ENCODE peak calls at places on chromosomes 4 and X, in ten cellular contexts. One of them, this sample, is unnamed.

GRCh38 chr4:168550071-168550766 is 53.4 kb downstream of the PALLD start:
- DNase-seq in nephron progenitor cell: no peak
- DNase-seq in sigmoid colon: no peak
- DNase-seq in brain microvascular endothelial cell: no peak
- DNase-seq in AG04450: no peak
- DNase-seq in coronary artery: no peak
- DNase-seq in GM12864: no peak
- DNase-seq in AG09319: no peak
- DNase-seq in CD4-positive, alpha-beta T cell: no peak
- DNase-seq in foreskin fibroblast: no peak
- DNase-seq in this sample: no peak

GRCh38 chrX:32778965-32779364 is 432.4 kb downstream of the DMD start:
- DNase-seq in nephron progenitor cell: no peak
- DNase-seq in sigmoid colon: no peak
- DNase-seq in brain microvascular endothelial cell: no peak
- DNase-seq in AG04450: no peak
- DNase-seq in coronary artery: no peak
- DNase-seq in GM12864: no peak
- DNase-seq in AG09319: no peak
- DNase-seq in CD4-positive, alpha-beta T cell: no peak
- DNase-seq in foreskin fibroblast: no peak
- DNase-seq in this sample: no peak

GRCh38 chr4:8144359-8144758 is 14.3 kb downstream of the ABLIM2 start:
- DNase-seq in nephron progenitor cell: no peak
- DNase-seq in sigmoid colon: no peak
- DNase-seq in brain microvascular endothelial cell: no peak
- DNase-seq in AG04450: no peak
- DNase-seq in coronary artery: no peak
- DNase-seq in GM12864: no peak
- DNase-seq in AG09319: no peak
- DNase-seq in CD4-positive, alpha-beta T cell: no peak
- DNase-seq in foreskin fibroblast: no peak
- DNase-seq in this sample: peak

GRCh38 chr4:131721883-131722282 is 1427.2 kb upstream of the PCDH10 start:
- DNase-seq in nephron progenitor cell: no peak
- DNase-seq in sigmoid colon: no peak
- DNase-seq in brain microvascular endothelial cell: no peak
- DNase-seq in AG04450: no peak
- DNase-seq in coronary artery: no peak
- DNase-seq in GM12864: no peak
- DNase-seq in AG09319: no peak
- DNase-seq in CD4-positive, alpha-beta T cell: no peak
- DNase-seq in foreskin fibroblast: no peak
- DNase-seq in this sample: no peak

GRCh38 chr4:8319061-8319460 is 49.5 kb downstream of the HTRA3 start:
- DNase-seq in nephron progenitor cell: no peak
- DNase-seq in sigmoid colon: peak
- DNase-seq in brain microvascular endothelial cell: no peak
- DNase-seq in AG04450: no peak
- DNase-seq in coronary artery: peak
- DNase-seq in GM12864: no peak
- DNase-seq in AG09319: no peak
- DNase-seq in CD4-positive, alpha-beta T cell: no peak
- DNase-seq in foreskin fibroblast: no peak
- DNase-seq in this sample: no peak

GRCh38 chr4:114251020-114251419 is 271.6 kb upstream of the ARSJ start:
- DNase-seq in nephron progenitor cell: no peak
- DNase-seq in sigmoid colon: no peak
- DNase-seq in brain microvascular endothelial cell: no peak
- DNase-seq in AG04450: no peak
- DNase-seq in coronary artery: no peak
- DNase-seq in GM12864: no peak
- DNase-seq in AG09319: no peak
- DNase-seq in CD4-positive, alpha-beta T cell: no peak
- DNase-seq in foreskin fibroblast: no peak
- DNase-seq in this sample: no peak

GRCh38 chrX:153740631-153741222 is 16.1 kb downstream of the ABCD1 start:
- DNase-seq in nephron progenitor cell: no peak
- DNase-seq in sigmoid colon: no peak
- DNase-seq in brain microvascular endothelial cell: no peak
- DNase-seq in AG04450: no peak
- DNase-seq in coronary artery: no peak
- DNase-seq in GM12864: no peak
- DNase-seq in AG09319: no peak
- DNase-seq in CD4-positive, alpha-beta T cell: no peak
- DNase-seq in foreskin fibroblast: no peak
- DNase-seq in this sample: peak

GRCh38 chr4:107094976-107095375 is 58.9 kb upstream of the DKK2 start:
- DNase-seq in nephron progenitor cell: no peak
- DNase-seq in sigmoid colon: no peak
- DNase-seq in brain microvascular endothelial cell: no peak
- DNase-seq in AG04450: no peak
- DNase-seq in coronary artery: no peak
- DNase-seq in GM12864: no peak
- DNase-seq in AG09319: no peak
- DNase-seq in CD4-positive, alpha-beta T cell: no peak
- DNase-seq in foreskin fibroblast: no peak
- DNase-seq in this sample: no peak

GRCh38 chr4:78059524-78059889 is 2.4 kb downstream of the FRAS1 start:
- DNase-seq in nephron progenitor cell: peak
- DNase-seq in sigmoid colon: peak
- DNase-seq in brain microvascular endothelial cell: peak
- DNase-seq in AG04450: no peak
- DNase-seq in coronary artery: no peak
- DNase-seq in GM12864: no peak
- DNase-seq in AG09319: peak
- DNase-seq in CD4-positive, alpha-beta T cell: no peak
- DNase-seq in foreskin fibroblast: peak
- DNase-seq in this sample: peak

GRCh38 chr4:138039010-138039409 is 203.1 kb downstream of the SLC7A11 start:
- DNase-seq in nephron progenitor cell: no peak
- DNase-seq in sigmoid colon: no peak
- DNase-seq in brain microvascular endothelial cell: no peak
- DNase-seq in AG04450: peak
- DNase-seq in coronary artery: no peak
- DNase-seq in GM12864: no peak
- DNase-seq in AG09319: no peak
- DNase-seq in CD4-positive, alpha-beta T cell: no peak
- DNase-seq in foreskin fibroblast: peak
- DNase-seq in this sample: no peak

GRCh38 chrX:30888526-30889146 is 418 bp downstream of the TAB3 start:
- DNase-seq in nephron progenitor cell: no peak
- DNase-seq in sigmoid colon: peak
- DNase-seq in brain microvascular endothelial cell: no peak
- DNase-seq in AG04450: no peak
- DNase-seq in coronary artery: peak
- DNase-seq in GM12864: no peak
- DNase-seq in AG09319: no peak
- DNase-seq in CD4-positive, alpha-beta T cell: peak
- DNase-seq in foreskin fibroblast: peak
- DNase-seq in this sample: no peak

GRCh38 chrX:95733426-95733825 is 951.2 kb upstream of the DIAPH2 start:
- DNase-seq in nephron progenitor cell: no peak
- DNase-seq in sigmoid colon: no peak
- DNase-seq in brain microvascular endothelial cell: no peak
- DNase-seq in AG04450: no peak
- DNase-seq in coronary artery: no peak
- DNase-seq in GM12864: no peak
- DNase-seq in AG09319: no peak
- DNase-seq in CD4-positive, alpha-beta T cell: no peak
- DNase-seq in foreskin fibroblast: no peak
- DNase-seq in this sample: no peak

GRCh38 chrX:17859609-17860178 is 1.4 kb downstream of the RAI2 start:
- DNase-seq in nephron progenitor cell: peak
- DNase-seq in sigmoid colon: no peak
- DNase-seq in brain microvascular endothelial cell: no peak
- DNase-seq in AG04450: no peak
- DNase-seq in coronary artery: no peak
- DNase-seq in GM12864: no peak
- DNase-seq in AG09319: no peak
- DNase-seq in CD4-positive, alpha-beta T cell: peak
- DNase-seq in foreskin fibroblast: no peak
- DNase-seq in this sample: no peak

DNA sequence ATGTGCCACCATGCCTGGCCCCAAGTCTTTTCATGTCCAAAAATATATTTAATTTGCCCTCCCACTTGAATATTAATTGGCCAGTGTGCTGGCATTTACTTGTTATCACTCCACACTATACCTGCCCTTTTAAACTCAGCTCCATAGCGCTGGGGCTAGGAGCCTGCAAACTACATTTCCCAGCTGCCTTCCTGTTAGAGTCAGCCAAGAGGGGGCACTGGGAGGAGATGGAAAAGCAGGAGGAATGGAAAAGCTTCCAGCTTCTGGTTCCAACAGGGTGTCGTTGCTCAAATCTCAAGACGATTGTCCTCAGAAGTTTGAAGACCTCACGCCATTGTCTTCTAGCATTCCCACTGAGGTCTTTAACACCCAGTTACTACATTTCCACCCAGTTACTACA is 315.5 kb downstream of the BCOR start:
- DNase-seq in nephron progenitor cell: no peak
- DNase-seq in sigmoid colon: no peak
- DNase-seq in brain microvascular endothelial cell: no peak
- DNase-seq in AG04450: no peak
- DNase-seq in coronary artery: no peak
- DNase-seq in GM12864: no peak
- DNase-seq in AG09319: no peak
- DNase-seq in CD4-positive, alpha-beta T cell: no peak
- DNase-seq in foreskin fibroblast: no peak
- DNase-seq in this sample: no peak
- TF ChIP-seq CTCF in nephron progenitor cell: no peak
- TF ChIP-seq CTCF in sigmoid colon: no peak
- TF ChIP-seq CTCF in brain microvascular endothelial cell: no peak
- TF ChIP-seq CTCF in AG04450: no peak
- TF ChIP-seq CTCF in coronary artery: no peak
- TF ChIP-seq CTCF in GM12864: no peak
- TF ChIP-seq CTCF in AG09319: no peak
- TF ChIP-seq CTCF in CD4-positive, alpha-beta T cell: no peak
- TF ChIP-seq CTCF in foreskin fibroblast: no peak
- TF ChIP-seq CTCF in this sample: no peak

DNA sequence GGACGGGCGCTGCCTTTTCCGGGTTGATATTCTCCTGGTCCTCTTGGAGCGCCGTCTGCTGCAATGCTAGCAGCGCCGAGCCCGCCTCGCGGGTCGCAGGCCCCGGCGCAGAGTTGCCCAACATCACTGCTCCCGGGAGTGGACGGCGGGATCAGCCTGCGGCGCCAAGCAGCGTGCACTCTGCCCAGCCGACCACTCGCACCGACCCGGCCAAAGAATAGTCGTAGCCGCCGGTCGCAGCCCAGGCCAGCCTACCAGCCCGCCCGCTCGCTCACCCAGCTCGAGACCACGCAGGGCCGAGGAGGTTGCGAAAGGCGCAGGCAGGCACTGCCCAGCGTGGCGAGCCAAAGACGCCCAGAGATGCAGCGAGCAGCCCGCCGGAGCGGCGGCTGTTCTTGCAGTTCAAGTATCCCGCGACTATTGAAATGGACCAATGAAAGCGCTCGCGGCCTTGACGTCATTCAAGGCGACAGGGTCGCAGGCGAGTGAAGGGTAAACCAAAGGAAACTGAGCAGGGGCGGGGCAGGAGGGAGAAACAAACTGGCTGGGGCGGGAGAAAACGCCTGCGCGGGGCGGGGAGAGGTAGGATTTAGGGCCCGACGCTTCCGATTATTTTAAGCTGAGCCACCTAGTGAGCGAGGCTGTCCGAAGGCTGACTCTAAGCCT is at the start of gene CCNA2:
- DNase-seq in nephron progenitor cell: peak
- DNase-seq in sigmoid colon: peak
- DNase-seq in brain microvascular endothelial cell: peak
- DNase-seq in AG04450: peak
- DNase-seq in coronary artery: peak
- DNase-seq in GM12864: peak
- DNase-seq in AG09319: peak
- DNase-seq in CD4-positive, alpha-beta T cell: peak
- DNase-seq in foreskin fibroblast: peak
- DNase-seq in this sample: peak
- TF ChIP-seq CTCF in nephron progenitor cell: no peak
- TF ChIP-seq CTCF in sigmoid colon: no peak
- TF ChIP-seq CTCF in brain microvascular endothelial cell: no peak
- TF ChIP-seq CTCF in AG04450: peak
- TF ChIP-seq CTCF in coronary artery: no peak
- TF ChIP-seq CTCF in GM12864: no peak
- TF ChIP-seq CTCF in AG09319: no peak
- TF ChIP-seq CTCF in CD4-positive, alpha-beta T cell: no peak
- TF ChIP-seq CTCF in foreskin fibroblast: no peak
- TF ChIP-seq CTCF in this sample: no peak

GRCh38 chr4:39562792-39563191 is 35.6 kb upstream of the UGDH start:
- DNase-seq in nephron progenitor cell: no peak
- DNase-seq in sigmoid colon: no peak
- DNase-seq in brain microvascular endothelial cell: no peak
- DNase-seq in AG04450: no peak
- DNase-seq in coronary artery: no peak
- DNase-seq in GM12864: no peak
- DNase-seq in AG09319: no peak
- DNase-seq in CD4-positive, alpha-beta T cell: no peak
- DNase-seq in foreskin fibroblast: no peak
- DNase-seq in this sample: no peak
- TF ChIP-seq CTCF in nephron progenitor cell: no peak
- TF ChIP-seq CTCF in sigmoid colon: no peak
- TF ChIP-seq CTCF in brain microvascular endothelial cell: no peak
- TF ChIP-seq CTCF in AG04450: no peak
- TF ChIP-seq CTCF in coronary artery: no peak
- TF ChIP-seq CTCF in GM12864: no peak
- TF ChIP-seq CTCF in AG09319: no peak
- TF ChIP-seq CTCF in CD4-positive, alpha-beta T cell: no peak
- TF ChIP-seq CTCF in foreskin fibroblast: no peak
- TF ChIP-seq CTCF in this sample: no peak

GRCh38 chrX:133749951-133750350 is 235.4 kb downstream of the GPC3 start:
- DNase-seq in nephron progenitor cell: peak
- DNase-seq in sigmoid colon: no peak
- DNase-seq in brain microvascular endothelial cell: no peak
- DNase-seq in AG04450: no peak
- DNase-seq in coronary artery: no peak
- DNase-seq in GM12864: no peak
- DNase-seq in AG09319: no peak
- DNase-seq in CD4-positive, alpha-beta T cell: no peak
- DNase-seq in foreskin fibroblast: no peak
- DNase-seq in this sample: no peak

GRCh38 chrX:133745361-133745760 is 240.0 kb downstream of the GPC3 start:
- DNase-seq in nephron progenitor cell: no peak
- DNase-seq in sigmoid colon: no peak
- DNase-seq in brain microvascular endothelial cell: no peak
- DNase-seq in AG04450: no peak
- DNase-seq in coronary artery: no peak
- DNase-seq in GM12864: no peak
- DNase-seq in AG09319: no peak
- DNase-seq in CD4-positive, alpha-beta T cell: no peak
- DNase-seq in foreskin fibroblast: no peak
- DNase-seq in this sample: no peak

GRCh38 chrX:133749370-133749769 is 236.0 kb downstream of the GPC3 start:
- DNase-seq in nephron progenitor cell: no peak
- DNase-seq in sigmoid colon: no peak
- DNase-seq in brain microvascular endothelial cell: no peak
- DNase-seq in AG04450: no peak
- DNase-seq in coronary artery: no peak
- DNase-seq in GM12864: no peak
- DNase-seq in AG09319: no peak
- DNase-seq in CD4-positive, alpha-beta T cell: no peak
- DNase-seq in foreskin fibroblast: no peak
- DNase-seq in this sample: no peak

GRCh38 chrX:133742602-133743305 is 242.6 kb downstream of the GPC3 start:
- DNase-seq in nephron progenitor cell: no peak
- DNase-seq in sigmoid colon: no peak
- DNase-seq in brain microvascular endothelial cell: no peak
- DNase-seq in AG04450: no peak
- DNase-seq in coronary artery: no peak
- DNase-seq in GM12864: no peak
- DNase-seq in AG09319: no peak
- DNase-seq in CD4-positive, alpha-beta T cell: no peak
- DNase-seq in foreskin fibroblast: no peak
- DNase-seq in this sample: no peak

GRCh38 chrX:133746593-133746992 is 238.8 kb downstream of the GPC3 start:
- DNase-seq in nephron progenitor cell: no peak
- DNase-seq in sigmoid colon: no peak
- DNase-seq in brain microvascular endothelial cell: no peak
- DNase-seq in AG04450: no peak
- DNase-seq in coronary artery: no peak
- DNase-seq in GM12864: no peak
- DNase-seq in AG09319: no peak
- DNase-seq in CD4-positive, alpha-beta T cell: no peak
- DNase-seq in foreskin fibroblast: no peak
- DNase-seq in this sample: no peak
- TF ChIP-seq CTCF in nephron progenitor cell: no peak
- TF ChIP-seq CTCF in sigmoid colon: no peak
- TF ChIP-seq CTCF in brain microvascular endothelial cell: no peak
- TF ChIP-seq CTCF in AG04450: no peak
- TF ChIP-seq CTCF in coronary artery: no peak
- TF ChIP-seq CTCF in GM12864: no peak
- TF ChIP-seq CTCF in AG09319: no peak
- TF ChIP-seq CTCF in CD4-positive, alpha-beta T cell: no peak
- TF ChIP-seq CTCF in foreskin fibroblast: no peak
- TF ChIP-seq CTCF in this sample: no peak